ENCODE peak calls at places on chromosomes 3 and 15, in six cellular contexts. U is HepG2, J is A549, V is K562, D is endothelial cell of umbilical vein, Q is GM12878. A is an unnamed sample.

GRCh38 chr15:44738340-44738984 is 2.1 kb downstream of the TRIM69 start:
- DNase-seq in U (peak), J (peak), V (peak), D (peak), Q (no peak), A (peak)

GRCh38 chr3:149291178-149291577 is 42.3 kb downstream of the TM4SF18 start:
- DNase-seq in U (peak), J (peak), V (peak), D (no peak), Q (no peak), A (peak)

GRCh38 chr3:160575589-160575988 is 10.2 kb upstream of the KPNA4 start:
- DNase-seq in U (no peak), J (no peak), V (no peak), D (no peak), Q (no peak), A (no peak)

GRCh38 chr3:49924683-49925082 is 4.9 kb downstream of the MON1A start:
- DNase-seq in U (no peak), J (peak), V (no peak), D (peak), Q (no peak), A (peak)

GRCh38 chr3:134617608-134618472 is 33.0 kb downstream of the KY start:
- DNase-seq in U (no peak), J (no peak), V (no peak), D (no peak), Q (no peak), A (peak)

GRCh38 chr3:130276203-130276803 is 69.2 kb upstream of the COL6A5 start:
- DNase-seq in U (peak), J (peak), V (peak), D (peak), Q (no peak), A (peak)

GRCh38 chr3:77134801-77135200 is 94.9 kb downstream of the ROBO2 start:
- DNase-seq in U (no peak), J (no peak), V (no peak), D (no peak), Q (no peak), A (no peak)

GRCh38 chr3:161295325-161295724 is 74.2 kb downstream of the NMD3 start:
- DNase-seq in U (peak), J (no peak), V (no peak), D (no peak), Q (no peak), A (no peak)

GRCh38 chr15:63323798-63324651 is 46.6 kb downstream of the APH1B start:
- DNase-seq in U (peak), J (no peak), V (no peak), D (no peak), Q (no peak), A (no peak)

GRCh38 chr3:72487078-72487765 is 361.0 kb downstream of the SHQ1 start:
- DNase-seq in U (peak), J (peak), V (peak), D (peak), Q (no peak), A (peak)

GRCh38 chr15:43249699-43250203 is 17.0 kb downstream of the TGM5 start:
- DNase-seq in U (no peak), J (no peak), V (no peak), D (no peak), Q (peak), A (peak)

GRCh38 chr3:133211449-133211848 is 173.3 kb downstream of the TMEM108 start:
- DNase-seq in U (no peak), J (no peak), V (no peak), D (no peak), Q (peak), A (peak)

GRCh38 chr3:50617096-50617791 is at the start of gene MAPKAPK3:
- DNase-seq in U (peak), J (no peak), V (no peak), D (peak), Q (no peak), A (peak)

GRCh38 chr15:64640146-64640868 is 135.1 kb downstream of the RBPMS2 start:
- DNase-seq in U (peak), J (peak), V (no peak), D (no peak), Q (no peak), A (peak)

GRCh38 chr3:52353291-52353855 is 37.3 kb downstream of the DNAH1 start:
- DNase-seq in U (no peak), J (no peak), V (no peak), D (no peak), Q (no peak), A (no peak)

GRCh38 chr15:54017911-54018310 is 39.7 kb downstream of the UNC13C start:
- DNase-seq in U (no peak), J (no peak), V (no peak), D (no peak), Q (no peak), A (no peak)

GRCh38 chr15:75452364-75452967 is 976 bp upstream of the SIN3A start:
- DNase-seq in U (peak), J (peak), V (peak), D (peak), Q (peak), A (peak)

GRCh38 chr3:7682822-7683229 is 818.8 kb upstream of the LMCD1 start:
- DNase-seq in U (no peak), J (no peak), V (no peak), D (peak), Q (no peak), A (peak)

GRCh38 chr3:149706905-149707304 is 45.4 kb downstream of the COMMD2 start:
- DNase-seq in U (no peak), J (no peak), V (no peak), D (peak), Q (no peak), A (no peak)

GRCh38 chr3:111881480-111881879 is 22.4 kb downstream of the PHLDB2 start:
- DNase-seq in U (no peak), J (no peak), V (no peak), D (no peak), Q (no peak), A (no peak)

GRCh38 chr3:153144779-153145178 is 17.2 kb upstream of the RAP2B start:
- DNase-seq in U (no peak), J (no peak), V (no peak), D (peak), Q (no peak), A (no peak)

GRCh38 chr3:38992117-38992779 is 59.5 kb downstream of the SCN11A start:
- DNase-seq in U (no peak), J (peak), V (no peak), D (peak), Q (no peak), A (no peak)

GRCh38 chr15:29568840-29569532 is 253.3 kb downstream of the TJP1 start:
- DNase-seq in U (peak), J (peak), V (no peak), D (no peak), Q (no peak), A (peak)

GRCh38 chr15:48501208-48501607 is 144.3 kb downstream of the FBN1 start:
- DNase-seq in U (no peak), J (no peak), V (no peak), D (no peak), Q (peak), A (no peak)

GRCh38 chr3:112647122-112647521 is 6.2 kb upstream of the CCDC80 start:
- DNase-seq in U (peak), J (peak), V (no peak), D (peak), Q (no peak), A (no peak)

GRCh38 chr3:184177331-184177731 is 2.7 kb downstream of the AP2M1 start:
- DNase-seq in U (no peak), J (no peak), V (no peak), D (peak), Q (no peak), A (peak)

GRCh38 chr3:10703875-10704274 is 112.2 kb upstream of the SLC6A11 start:
- DNase-seq in U (no peak), J (peak), V (no peak), D (no peak), Q (no peak), A (peak)

GRCh38 chr15:88785217-88785616 is 18.0 kb upstream of the ACAN start:
- DNase-seq in U (no peak), J (no peak), V (no peak), D (no peak), Q (no peak), A (no peak)

GRCh38 chr3:54206874-54207273 is 84.5 kb downstream of the CACNA2D3 start:
- DNase-seq in U (no peak), J (peak), V (no peak), D (no peak), Q (no peak), A (peak)
- TF ChIP-seq MAX in U (no peak), J (no peak), V (no peak), D (no peak), Q (no peak), A (no peak)

DNA sequence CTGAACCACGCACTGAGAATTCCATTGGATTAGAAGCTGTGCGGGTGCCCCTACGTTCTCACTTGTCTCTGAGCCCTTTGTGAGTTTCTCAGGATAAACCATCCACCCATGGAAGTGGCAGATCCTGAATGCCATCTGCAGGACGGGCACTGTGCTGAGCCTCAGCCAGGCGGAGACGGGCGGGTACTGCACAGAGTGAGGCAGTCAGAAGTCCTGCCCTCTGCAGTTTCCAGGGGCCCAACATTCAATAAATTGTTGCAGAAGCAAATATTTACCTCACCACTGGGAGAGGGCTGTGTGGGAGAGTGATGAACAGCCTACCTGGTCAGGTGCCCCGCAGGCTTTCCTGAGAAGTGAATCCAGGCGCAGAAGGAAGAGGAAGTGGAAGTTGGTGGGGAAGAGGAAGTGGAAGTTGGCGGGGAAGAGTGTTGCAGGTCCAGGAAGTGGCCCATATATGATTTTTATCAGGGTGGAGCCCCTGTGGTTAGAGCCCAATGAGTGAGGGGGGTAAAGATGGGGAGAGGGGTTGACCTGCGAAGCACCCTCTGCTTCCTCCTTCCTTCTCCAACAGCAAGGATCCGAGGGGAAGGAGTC is 100.8 kb downstream of the SLCO3A1 start:
- DNase-seq in U (no peak), J (no peak), V (no peak), D (no peak), Q (no peak), A (no peak)
- TF ChIP-seq CTCF in U (no peak), J (no peak), V (no peak), D (no peak), Q (no peak), A (no peak)

GRCh38 chr15:74345051-74345450 is 22.4 kb downstream of the CYP11A1 start:
- DNase-seq in U (no peak), J (no peak), V (no peak), D (peak), Q (no peak), A (peak)
- TF ChIP-seq MYC in U (no peak), J (no peak), V (no peak), D (no peak), Q (no peak), A (no peak)

DNA sequence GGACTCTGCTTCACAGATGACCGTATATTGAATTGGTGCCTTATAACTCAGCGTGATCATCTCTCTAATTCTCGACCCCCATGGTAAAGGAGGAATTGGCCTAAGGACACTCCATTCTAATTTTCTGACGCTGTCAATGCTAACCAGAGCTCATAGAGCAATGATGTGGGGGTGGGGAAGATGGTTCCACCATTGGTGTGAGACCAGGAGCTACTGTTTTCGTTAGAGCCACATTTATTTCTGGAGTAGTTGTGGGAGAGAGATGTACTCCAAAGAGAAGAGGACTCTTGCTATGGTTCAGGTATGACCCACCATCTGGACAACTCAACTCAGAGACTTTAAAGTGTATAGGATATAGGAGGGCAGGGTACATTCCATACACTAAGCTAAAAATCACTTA is 16.3 kb downstream of the ZBTB38 start:
- DNase-seq in U (no peak), J (no peak), V (no peak), D (no peak), Q (no peak), A (no peak)
- TF ChIP-seq MAX in U (no peak), J (no peak), V (no peak), D (no peak), Q (no peak), A (no peak)

GRCh38 chr15:27336676-27337075 is 365.7 kb downstream of the GABRG3 start:
- DNase-seq in U (no peak), J (peak), V (no peak), D (no peak), Q (no peak), A (no peak)

GRCh38 chr15:27342991-27343390 is 372.0 kb downstream of the GABRG3 start:
- DNase-seq in U (no peak), J (no peak), V (no peak), D (no peak), Q (no peak), A (no peak)

GRCh38 chr15:27341780-27342343 is 370.9 kb downstream of the GABRG3 start:
- DNase-seq in U (no peak), J (no peak), V (no peak), D (no peak), Q (no peak), A (no peak)

DNA sequence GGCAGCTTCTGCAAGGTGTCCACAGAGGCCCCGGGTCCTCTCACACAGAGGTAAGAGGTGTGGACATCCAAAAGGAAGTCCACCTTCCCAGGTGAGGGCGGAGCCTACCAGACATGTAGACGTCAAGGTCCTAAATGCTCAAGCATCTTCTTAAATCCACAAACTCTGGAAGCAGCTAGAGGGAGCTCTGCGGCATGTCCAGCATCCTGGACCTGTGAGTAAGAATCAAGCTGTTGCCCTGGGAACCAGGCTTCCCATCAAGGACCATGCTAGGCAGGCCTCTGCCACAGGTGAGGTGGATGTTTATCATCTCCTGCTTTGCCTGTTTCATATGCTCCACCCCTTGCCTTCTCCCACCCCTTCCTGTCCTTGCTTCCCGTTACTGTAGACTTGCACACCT is 368.2 kb downstream of the GABRG3 start:
- DNase-seq in U (no peak), J (no peak), V (no peak), D (no peak), Q (no peak), A (no peak)
- TF ChIP-seq CTCF in U (no peak), J (no peak), V (peak), D (no peak), Q (no peak), A (no peak)

DNA sequence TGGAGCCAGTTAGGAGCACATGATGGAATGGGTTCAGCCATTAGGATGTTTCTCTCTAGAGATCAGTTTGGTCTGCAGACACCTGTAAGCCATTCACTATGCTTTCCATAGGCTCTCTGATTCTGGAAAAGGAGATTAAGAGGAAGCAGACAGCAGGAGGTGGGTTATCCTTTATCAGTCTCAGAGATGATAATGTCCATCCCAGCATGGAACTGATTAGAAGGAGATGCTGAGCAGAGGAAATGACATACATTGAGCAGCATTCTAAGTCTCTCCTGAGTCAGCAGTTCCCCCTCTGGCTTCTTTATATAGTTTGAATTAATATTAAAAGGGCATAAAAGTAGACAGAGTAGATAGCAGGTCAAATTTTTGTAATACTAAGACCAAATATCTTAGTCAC is 591.1 kb downstream of the GBE1 start:
- DNase-seq in U (no peak), J (no peak), V (no peak), D (no peak), Q (no peak), A (no peak)
- TF ChIP-seq MYC in U (no peak), J (no peak), V (no peak), D (no peak), Q (no peak), A (no peak)

A was measured in NB4.